ENCODE peak calls at places on chromosomes 4 and X, in seven cellular contexts. One of them, this sample, is unnamed.

GRCh38 chr4:39054497-39054896 is 7.5 kb upstream of the KLHL5 start:
- DNase-seq in fibroblast of villous mesenchyme: peak; percentile 7
- DNase-seq in colonic mucosa: no peak
- DNase-seq in cardiac fibroblast: no peak
- DNase-seq in astrocyte of the cerebellum: no peak
- DNase-seq in A549: no peak
- DNase-seq in psoas muscle: no peak
- DNase-seq in this sample: no peak

GRCh38 chrX:2692221-2693122 is 1.4 kb downstream of the CD99 start:
- DNase-seq in fibroblast of villous mesenchyme: peak; percentile 84
- DNase-seq in colonic mucosa: peak; percentile 58
- DNase-seq in cardiac fibroblast: peak; percentile 60
- DNase-seq in astrocyte of the cerebellum: no peak
- DNase-seq in A549: peak; percentile 31
- DNase-seq in psoas muscle: peak; percentile 38
- DNase-seq in this sample: no peak

GRCh38 chr4:22428441-22428840 is 87.4 kb downstream of the ADGRA3 start:
- DNase-seq in fibroblast of villous mesenchyme: no peak
- DNase-seq in colonic mucosa: no peak
- DNase-seq in cardiac fibroblast: no peak
- DNase-seq in astrocyte of the cerebellum: no peak
- DNase-seq in A549: no peak
- DNase-seq in psoas muscle: no peak
- DNase-seq in this sample: no peak

GRCh38 chrX:153470411-153471363 is at the start of gene HAUS7:
- DNase-seq in fibroblast of villous mesenchyme: peak; percentile 93
- DNase-seq in colonic mucosa: peak; percentile 89
- DNase-seq in cardiac fibroblast: peak; percentile 89
- DNase-seq in astrocyte of the cerebellum: peak; percentile 57
- DNase-seq in A549: peak; percentile 93
- DNase-seq in psoas muscle: peak; percentile 89
- DNase-seq in this sample: no peak

GRCh38 chrX:137684591-137684990 is 118.7 kb downstream of the ZIC3 start:
- DNase-seq in fibroblast of villous mesenchyme: no peak
- DNase-seq in colonic mucosa: no peak
- DNase-seq in cardiac fibroblast: no peak
- DNase-seq in astrocyte of the cerebellum: no peak
- DNase-seq in A549: no peak
- DNase-seq in psoas muscle: no peak
- DNase-seq in this sample: no peak

GRCh38 chr4:140286503-140286902 is 86.9 kb upstream of the SCOC start:
- DNase-seq in fibroblast of villous mesenchyme: no peak
- DNase-seq in colonic mucosa: no peak
- DNase-seq in cardiac fibroblast: no peak
- DNase-seq in astrocyte of the cerebellum: no peak
- DNase-seq in A549: no peak
- DNase-seq in psoas muscle: peak; percentile 36
- DNase-seq in this sample: no peak

GRCh38 chr4:140267576-140267975 is 105.9 kb upstream of the SCOC start:
- DNase-seq in fibroblast of villous mesenchyme: no peak
- DNase-seq in colonic mucosa: no peak
- DNase-seq in cardiac fibroblast: no peak
- DNase-seq in astrocyte of the cerebellum: no peak
- DNase-seq in A549: no peak
- DNase-seq in psoas muscle: no peak
- DNase-seq in this sample: no peak

GRCh38 chrX:103941201-103941975 is 21.0 kb upstream of the TMSB15B start:
- DNase-seq in fibroblast of villous mesenchyme: peak; percentile 40
- DNase-seq in colonic mucosa: no peak
- DNase-seq in cardiac fibroblast: peak; percentile 56
- DNase-seq in astrocyte of the cerebellum: peak; percentile 23
- DNase-seq in A549: peak; percentile 58
- DNase-seq in psoas muscle: no peak
- DNase-seq in this sample: no peak

GRCh38 chr4:185210102-185210981 is 944 bp downstream of the SNX25 start:
- DNase-seq in fibroblast of villous mesenchyme: peak; percentile 61
- DNase-seq in colonic mucosa: peak; percentile 56
- DNase-seq in cardiac fibroblast: peak; percentile 67
- DNase-seq in astrocyte of the cerebellum: no peak
- DNase-seq in A549: peak; percentile 42
- DNase-seq in psoas muscle: peak; percentile 61
- DNase-seq in this sample: no peak

GRCh38 chrX:54494970-54495813 is 842 bp downstream of the FGD1 start:
- DNase-seq in fibroblast of villous mesenchyme: peak; percentile 28
- DNase-seq in colonic mucosa: no peak
- DNase-seq in cardiac fibroblast: peak; percentile 33
- DNase-seq in astrocyte of the cerebellum: no peak
- DNase-seq in A549: peak; percentile 20
- DNase-seq in psoas muscle: peak; percentile 29
- DNase-seq in this sample: no peak

GRCh38 chr4:25308266-25308665 is 4.3 kb upstream of the ZCCHC4 start:
- DNase-seq in fibroblast of villous mesenchyme: no peak
- DNase-seq in colonic mucosa: no peak
- DNase-seq in cardiac fibroblast: peak; percentile 12
- DNase-seq in astrocyte of the cerebellum: no peak
- DNase-seq in A549: no peak
- DNase-seq in psoas muscle: no peak
- DNase-seq in this sample: no peak

GRCh38 chrX:153214934-153215333 is 35.9 kb downstream of the MAGEA1 start:
- DNase-seq in fibroblast of villous mesenchyme: no peak
- DNase-seq in colonic mucosa: no peak
- DNase-seq in cardiac fibroblast: no peak
- DNase-seq in astrocyte of the cerebellum: no peak
- DNase-seq in A549: no peak
- DNase-seq in psoas muscle: no peak
- DNase-seq in this sample: no peak

GRCh38 chr4:22502895-22503814 is 12.7 kb downstream of the ADGRA3 start:
- DNase-seq in fibroblast of villous mesenchyme: no peak
- DNase-seq in colonic mucosa: no peak
- DNase-seq in cardiac fibroblast: peak; percentile 45
- DNase-seq in astrocyte of the cerebellum: no peak
- DNase-seq in A549: no peak
- DNase-seq in psoas muscle: no peak
- DNase-seq in this sample: no peak

DNA sequence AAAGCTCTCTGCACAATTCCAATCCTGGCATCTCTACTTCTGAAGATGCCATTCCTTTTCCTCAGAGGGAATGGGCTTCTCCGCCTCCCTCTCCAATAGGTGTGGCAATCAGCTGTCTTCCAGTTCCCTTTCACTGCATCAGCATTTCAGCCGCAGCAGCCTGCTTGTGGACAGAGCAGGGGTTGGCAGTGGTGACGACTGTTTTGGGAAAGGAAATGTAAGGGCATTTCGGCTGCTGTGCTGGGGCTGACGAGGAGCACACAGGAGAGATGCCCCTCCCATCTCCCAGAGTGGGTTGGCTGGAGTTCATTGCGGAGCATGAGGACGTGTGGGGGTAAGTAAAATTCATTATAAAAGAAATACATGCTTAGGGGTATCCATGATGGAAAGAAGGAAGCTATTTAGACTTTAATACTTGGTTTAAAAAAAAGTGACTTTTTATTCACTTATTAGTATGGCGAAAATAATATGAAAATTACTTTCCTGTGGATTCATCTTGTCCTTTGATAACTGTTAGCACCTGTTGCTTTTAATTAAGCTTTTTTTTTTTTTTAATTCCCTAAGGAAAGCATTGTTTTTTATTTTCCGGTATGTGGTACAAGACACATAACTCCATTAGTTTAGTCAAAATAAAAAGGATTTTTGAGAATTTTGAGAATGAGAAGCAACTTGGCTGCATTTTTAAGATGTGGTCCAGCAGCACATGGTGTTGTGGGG is at the start of gene LIMCH1:
- DNase-seq in fibroblast of villous mesenchyme: peak; percentile 5
- DNase-seq in colonic mucosa: no peak
- DNase-seq in cardiac fibroblast: no peak
- DNase-seq in astrocyte of the cerebellum: no peak
- DNase-seq in A549: peak; percentile 41
- DNase-seq in psoas muscle: peak; percentile 74
- DNase-seq in this sample: peak; percentile 11
- H3K4me3 ChIP-seq in fibroblast of villous mesenchyme: no peak within 1 kb of the TSS
- H3K4me3 ChIP-seq in colonic mucosa: no peak within 1 kb of the TSS
- H3K4me3 ChIP-seq in cardiac fibroblast: no peak within 1 kb of the TSS
- H3K4me3 ChIP-seq in astrocyte of the cerebellum: no peak within 1 kb of the TSS
- H3K4me3 ChIP-seq in A549: peak within 1 kb of the TSS; percentile 26
- H3K4me3 ChIP-seq in psoas muscle: peak within 1 kb of the TSS; percentile 60
- H3K4me3 ChIP-seq in this sample: no peak within 1 kb of the TSS

DNA sequence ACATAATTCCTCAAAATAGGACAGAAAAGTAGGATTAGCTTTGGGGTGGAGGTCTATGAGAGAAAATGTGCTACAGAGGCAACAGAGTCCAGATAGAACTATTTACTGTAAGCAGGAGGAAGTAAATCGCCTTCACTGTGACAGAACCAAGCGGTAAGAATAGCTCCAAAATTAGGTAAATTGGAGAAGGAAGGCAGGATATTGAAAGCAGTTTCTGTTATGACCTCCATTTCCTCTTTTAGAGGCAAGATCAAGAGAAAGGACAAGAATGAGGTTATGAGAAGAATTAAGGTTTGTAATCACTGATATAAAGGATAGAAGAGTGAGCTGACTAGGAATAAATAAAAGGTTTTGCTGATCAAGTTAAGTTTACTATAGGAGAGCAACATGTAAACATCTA is 44.1 kb upstream of the NEUROG2 start:
- DNase-seq in fibroblast of villous mesenchyme: no peak
- DNase-seq in colonic mucosa: no peak
- DNase-seq in cardiac fibroblast: no peak
- DNase-seq in astrocyte of the cerebellum: no peak
- DNase-seq in A549: no peak
- DNase-seq in psoas muscle: no peak
- DNase-seq in this sample: no peak
- H3K4me3 ChIP-seq in fibroblast of villous mesenchyme: no peak overlapping the region
- H3K4me3 ChIP-seq in colonic mucosa: no peak overlapping the region
- H3K4me3 ChIP-seq in cardiac fibroblast: no peak overlapping the region
- H3K4me3 ChIP-seq in astrocyte of the cerebellum: no peak overlapping the region
- H3K4me3 ChIP-seq in A549: no peak overlapping the region
- H3K4me3 ChIP-seq in psoas muscle: no peak overlapping the region
- H3K4me3 ChIP-seq in this sample: no peak overlapping the region

DNA sequence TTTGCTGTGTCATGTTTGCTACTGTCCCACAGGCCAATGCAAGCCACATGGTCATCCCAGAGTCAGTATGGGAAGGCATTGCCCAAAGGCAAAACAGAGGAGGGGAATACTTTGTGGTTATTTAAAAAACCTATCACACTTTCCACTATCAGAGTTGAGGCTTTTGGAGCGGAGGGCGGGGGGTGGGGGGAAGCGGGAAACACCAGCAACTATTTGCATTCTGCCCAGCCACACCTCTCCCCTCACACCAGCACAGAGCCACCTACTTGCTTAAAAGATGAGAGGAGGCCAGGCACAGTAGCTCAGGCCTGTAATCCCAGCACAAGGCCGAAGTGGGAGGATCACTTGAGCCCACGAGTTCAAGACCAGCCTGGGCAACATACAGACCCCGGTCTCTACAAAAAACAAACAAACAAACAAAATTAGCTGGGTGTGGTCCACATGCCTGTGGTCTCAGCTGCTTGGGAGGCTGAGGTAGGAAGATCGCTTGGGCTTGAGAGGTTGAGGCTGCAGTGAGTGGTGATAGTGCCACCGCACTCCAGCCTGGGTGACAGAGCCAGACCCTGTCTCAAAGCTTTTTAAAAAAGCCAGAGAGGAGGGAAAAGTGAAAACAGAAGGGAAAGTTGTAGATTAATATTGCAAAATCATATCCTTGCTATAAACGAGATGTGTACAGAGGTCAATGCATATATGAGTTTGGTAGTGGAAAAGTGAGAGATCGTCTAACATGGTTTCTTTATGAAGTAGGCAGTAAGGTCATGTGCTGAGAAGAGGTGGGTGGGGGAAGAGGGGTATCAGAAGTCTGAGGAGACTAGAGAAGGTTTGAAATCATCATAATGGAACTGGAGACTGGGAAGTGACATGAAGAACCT is 1.9 kb upstream of the CHST7 start:
- DNase-seq in fibroblast of villous mesenchyme: no peak
- DNase-seq in colonic mucosa: no peak
- DNase-seq in cardiac fibroblast: no peak
- DNase-seq in astrocyte of the cerebellum: no peak
- DNase-seq in A549: no peak
- DNase-seq in psoas muscle: no peak
- DNase-seq in this sample: no peak
- H3K4me3 ChIP-seq in fibroblast of villous mesenchyme: no peak overlapping the region
- H3K4me3 ChIP-seq in colonic mucosa: no peak overlapping the region
- H3K4me3 ChIP-seq in cardiac fibroblast: no peak overlapping the region
- H3K4me3 ChIP-seq in astrocyte of the cerebellum: no peak overlapping the region
- H3K4me3 ChIP-seq in A549: no peak overlapping the region
- H3K4me3 ChIP-seq in psoas muscle: no peak overlapping the region
- H3K4me3 ChIP-seq in this sample: no peak overlapping the region

GRCh38 chr4:52825311-52826090 is 36.6 kb upstream of the RASL11B start:
- DNase-seq in fibroblast of villous mesenchyme: no peak
- DNase-seq in colonic mucosa: no peak
- DNase-seq in cardiac fibroblast: no peak
- DNase-seq in astrocyte of the cerebellum: no peak
- DNase-seq in A549: no peak
- DNase-seq in psoas muscle: no peak
- DNase-seq in this sample: no peak

GRCh38 chr4:52822583-52823477 is 39.3 kb upstream of the RASL11B start:
- DNase-seq in fibroblast of villous mesenchyme: peak; percentile 98
- DNase-seq in colonic mucosa: no peak
- DNase-seq in cardiac fibroblast: peak; percentile 72
- DNase-seq in astrocyte of the cerebellum: peak; percentile 55
- DNase-seq in A549: no peak
- DNase-seq in psoas muscle: no peak
- DNase-seq in this sample: no peak

GRCh38 chr4:52824270-52824602 is 37.9 kb upstream of the RASL11B start:
- DNase-seq in fibroblast of villous mesenchyme: no peak
- DNase-seq in colonic mucosa: no peak
- DNase-seq in cardiac fibroblast: no peak
- DNase-seq in astrocyte of the cerebellum: no peak
- DNase-seq in A549: no peak
- DNase-seq in psoas muscle: no peak
- DNase-seq in this sample: no peak

GRCh38 chr4:52823478-52824092 is 38.5 kb upstream of the RASL11B start:
- DNase-seq in fibroblast of villous mesenchyme: no peak
- DNase-seq in colonic mucosa: no peak
- DNase-seq in cardiac fibroblast: peak; percentile 56
- DNase-seq in astrocyte of the cerebellum: no peak
- DNase-seq in A549: no peak
- DNase-seq in psoas muscle: no peak
- DNase-seq in this sample: no peak

DNA sequence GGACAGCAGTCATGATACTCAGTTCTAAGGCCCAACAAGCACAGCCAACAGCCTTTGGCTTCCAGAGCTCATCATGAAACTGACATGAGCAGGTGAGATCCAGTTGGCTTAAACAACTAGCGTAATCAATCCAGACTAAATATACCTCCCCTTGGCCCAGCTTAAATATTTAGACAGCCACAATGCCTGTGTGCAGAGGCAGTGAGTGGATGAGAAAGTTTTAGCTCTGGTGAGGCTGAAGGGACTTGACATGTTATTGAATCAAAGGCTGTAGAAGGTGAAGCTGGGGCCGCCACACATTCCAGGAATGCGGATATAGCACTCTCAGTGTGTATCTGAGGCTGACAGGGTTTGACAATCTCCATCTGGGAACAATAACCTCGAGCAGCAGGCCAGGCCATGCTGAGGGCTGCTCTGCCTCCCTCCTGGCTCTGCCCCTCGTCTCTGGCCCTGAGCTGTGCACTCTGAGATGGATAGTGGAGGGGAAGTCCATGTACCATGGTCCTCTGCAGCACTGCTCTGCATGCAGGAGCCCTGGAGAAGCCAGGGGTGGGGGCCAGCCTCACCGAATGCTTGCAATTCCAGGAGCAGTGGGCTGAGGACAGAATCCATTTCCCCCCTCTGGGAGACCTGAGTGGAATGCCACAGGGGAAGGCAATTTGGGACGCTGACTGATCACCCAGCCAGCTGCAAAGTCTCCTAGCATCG is 37.4 kb upstream of the RASL11B start:
- DNase-seq in fibroblast of villous mesenchyme: peak; percentile 94
- DNase-seq in colonic mucosa: no peak
- DNase-seq in cardiac fibroblast: no peak
- DNase-seq in astrocyte of the cerebellum: peak; percentile 23
- DNase-seq in A549: no peak
- DNase-seq in psoas muscle: no peak
- DNase-seq in this sample: no peak
- H3K4me3 ChIP-seq in fibroblast of villous mesenchyme: no peak overlapping the region
- H3K4me3 ChIP-seq in colonic mucosa: no peak overlapping the region
- H3K4me3 ChIP-seq in cardiac fibroblast: no peak overlapping the region
- H3K4me3 ChIP-seq in astrocyte of the cerebellum: no peak overlapping the region
- H3K4me3 ChIP-seq in A549: no peak overlapping the region
- H3K4me3 ChIP-seq in psoas muscle: no peak overlapping the region
- H3K4me3 ChIP-seq in this sample: no peak overlapping the region